ENCODE peak calls at places on chromosome 15, in ten cellular contexts. U is tibial nerve, I is transverse colon, R is heart left ventricle, E is HCT116, F is suprapubic skin, S is GM12892, G is body of pancreas, P is IMR-90, N is uterus. J is an unnamed sample.

GRCh38 chr15:40002295-40002694 is 36.7 kb downstream of the SRP14 start:
- DNase-seq in U (no peak), I (peak; percentile 24), R (no peak), E (no peak), F (no peak), S (no peak), G (peak; percentile 39), P (peak; percentile 65), N (no peak), J (peak; percentile 12)

GRCh38 chr15:96064351-96064756 is 266.1 kb upstream of the NR2F2 start:
- DNase-seq in U (no peak), I (no peak), R (no peak), E (no peak), F (no peak), S (no peak), G (no peak), P (peak; percentile 31), N (no peak), J (no peak)

GRCh38 chr15:81400640-81401236 is 26.7 kb upstream of the TMC3 start:
- DNase-seq in U (no peak), I (no peak), R (no peak), E (peak; percentile 52), F (no peak), S (peak; percentile 5), G (peak; percentile 14), P (peak; percentile 65), N (no peak), J (peak; percentile 58)

GRCh38 chr15:52667597-52667996 is 11.6 kb downstream of the ATOSA start:
- DNase-seq in U (no peak), I (no peak), R (no peak), E (no peak), F (no peak), S (no peak), G (no peak), P (no peak), N (no peak), J (no peak)

GRCh38 chr15:85788796-85789495 is 5.8 kb downstream of the KLHL25 start:
- DNase-seq in U (no peak), I (peak; percentile 73), R (no peak), E (no peak), F (no peak), S (no peak), G (peak; percentile 34), P (no peak), N (no peak), J (no peak)

GRCh38 chr15:57505949-57506391 is 85.7 kb upstream of the MYZAP start:
- DNase-seq in U (no peak), I (peak; percentile 72), R (peak; percentile 66), E (no peak), F (peak; percentile 86), S (no peak), G (peak; percentile 96), P (no peak), N (peak; percentile 44), J (no peak)

GRCh38 chr15:62896380-62896866 is 146.1 kb upstream of the TPM1 start:
- DNase-seq in U (no peak), I (no peak), R (no peak), E (peak; percentile 67), F (no peak), S (no peak), G (no peak), P (no peak), N (no peak), J (no peak)

GRCh38 chr15:79956354-79956939 is 14.5 kb downstream of the BCL2A1 start:
- DNase-seq in U (no peak), I (no peak), R (no peak), E (no peak), F (no peak), S (no peak), G (no peak), P (no peak), N (no peak), J (no peak)

GRCh38 chr15:59847925-59848415 is 156.1 kb upstream of the FOXB1 start:
- DNase-seq in U (no peak), I (no peak), R (no peak), E (no peak), F (no peak), S (no peak), G (no peak), P (no peak), N (no peak), J (no peak)

GRCh38 chr15:59841036-59841435 is 151.9 kb upstream of the BNIP2 start:
- DNase-seq in U (no peak), I (no peak), R (no peak), E (no peak), F (no peak), S (no peak), G (no peak), P (no peak), N (no peak), J (no peak)

GRCh38 chr15:59846100-59846499 is 157.0 kb upstream of the BNIP2 start:
- DNase-seq in U (no peak), I (no peak), R (no peak), E (no peak), F (no peak), S (no peak), G (no peak), P (no peak), N (no peak), J (no peak)

GRCh38 chr15:59838900-59839299 is 149.8 kb upstream of the BNIP2 start:
- DNase-seq in U (no peak), I (no peak), R (no peak), E (no peak), F (no peak), S (no peak), G (no peak), P (no peak), N (no peak), J (no peak)

DNA sequence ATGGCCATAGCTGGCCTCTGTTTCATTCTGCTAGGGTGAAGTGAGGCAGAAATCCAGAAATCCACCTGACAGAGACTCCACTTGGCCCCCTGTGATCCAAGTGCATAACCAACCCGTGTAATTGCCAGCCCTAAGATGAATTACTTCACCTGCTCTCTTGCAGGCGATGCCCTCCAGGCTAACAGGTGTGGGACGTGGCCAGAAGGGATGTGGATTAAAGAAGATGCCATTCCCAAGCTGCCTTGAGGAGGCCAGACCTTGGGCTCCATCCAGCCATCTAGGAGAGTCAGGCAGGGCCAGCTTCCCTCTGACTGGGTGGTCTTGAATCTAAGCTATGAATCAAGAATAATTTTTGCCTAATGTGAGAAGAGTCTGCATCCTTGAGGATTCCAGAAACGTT is 154.5 kb upstream of the BNIP2 start:
- DNase-seq in U (no peak), I (no peak), R (no peak), E (no peak), F (no peak), S (no peak), G (no peak), P (no peak), N (no peak), J (no peak)
- TF ChIP-seq POLR2A in U (no peak), I (no peak), R (no peak), E (no peak), F (no peak), S (no peak), G (no peak), P (no peak), N (no peak), J (no peak)

DNA sequence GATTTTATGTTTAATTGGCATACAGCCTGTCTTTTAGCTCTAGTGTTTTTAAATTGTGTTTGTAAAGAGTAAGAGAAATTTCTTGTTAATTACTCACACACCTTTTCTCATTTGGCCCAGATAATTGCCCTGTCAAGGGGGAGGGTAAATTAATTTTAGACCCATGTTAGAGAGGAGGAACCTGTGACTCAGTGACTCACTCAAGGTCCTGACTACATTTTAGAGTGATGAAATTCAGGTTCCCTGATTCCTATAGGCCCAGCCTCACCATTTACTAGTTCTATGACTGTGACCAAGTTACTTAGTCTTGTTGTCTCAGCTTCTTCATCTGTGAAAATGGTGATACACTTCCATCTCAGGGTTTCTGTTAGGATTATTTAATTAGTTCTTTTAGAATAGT is 125.2 kb upstream of the DPH6 start:
- DNase-seq in U (no peak), I (no peak), R (no peak), E (no peak), F (no peak), S (no peak), G (no peak), P (no peak), N (no peak), J (peak; percentile 52)
- TF ChIP-seq POLR2A in U (no peak), I (no peak), R (no peak), E (no peak), F (no peak), S (no peak), G (no peak), P (no peak), N (no peak), J (no peak)

DNA sequence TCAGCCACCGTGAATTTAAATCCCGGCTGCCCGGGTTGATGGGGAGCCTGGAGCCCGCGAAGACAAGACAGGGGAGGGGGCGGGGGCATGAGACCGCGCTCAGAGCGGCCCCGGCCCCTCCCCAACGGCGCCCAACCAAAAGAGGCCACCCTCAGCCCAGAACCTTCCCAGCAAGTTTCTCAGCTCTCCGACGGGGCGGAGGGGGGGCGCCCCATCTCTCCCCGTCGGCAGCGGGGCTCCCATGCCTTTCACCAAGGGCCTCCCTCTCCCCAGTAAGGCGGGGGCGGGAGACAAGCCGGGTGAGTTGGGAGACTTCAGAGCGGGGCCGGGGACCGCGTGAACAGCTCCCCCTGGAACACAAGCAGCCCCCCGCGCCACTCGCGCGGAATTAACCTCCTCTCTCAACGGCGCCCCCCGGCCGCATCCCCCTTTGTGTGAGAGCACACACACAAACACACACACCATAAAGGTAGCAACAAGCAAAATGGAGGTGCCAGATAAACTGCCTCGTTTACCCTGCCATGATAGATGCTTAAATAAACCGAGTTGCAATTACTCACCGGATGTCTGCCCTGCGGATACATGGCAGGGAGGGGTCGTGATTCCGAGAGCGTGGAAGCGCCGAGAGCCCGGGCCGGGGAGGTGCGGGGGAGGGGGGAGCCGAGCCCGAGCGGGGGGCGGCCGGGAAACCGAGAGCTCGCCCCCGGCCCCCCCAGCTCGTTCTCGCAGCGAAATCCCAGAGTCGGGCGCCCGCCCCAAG is 1.3 kb downstream of the TLE3 start:
- DNase-seq in U (peak; percentile 33), I (peak; percentile 61), R (peak; percentile 48), E (no peak), F (no peak), S (no peak), G (peak; percentile 36), P (peak; percentile 56), N (peak; percentile 64), J (peak; percentile 76)
- TF ChIP-seq POLR2A in U (no peak), I (no peak), R (no peak), E (no peak), F (no peak), S (peak; percentile 24), G (peak; percentile 12), P (peak; percentile 63), N (no peak), J (no peak)

GRCh38 chr15:75203017-75203907 is 1.6 kb downstream of the C15orf39 start:
- DNase-seq in U (no peak), I (no peak), R (no peak), E (no peak), F (no peak), S (no peak), G (no peak), P (peak; percentile 12), N (no peak), J (no peak)

GRCh38 chr15:75203908-75204263 is 2.2 kb downstream of the C15orf39 start:
- DNase-seq in U (no peak), I (no peak), R (no peak), E (no peak), F (no peak), S (no peak), G (no peak), P (no peak), N (no peak), J (no peak)

GRCh38 chr15:75200765-75201608 is 695 bp upstream of the C15orf39 start:
- DNase-seq in U (no peak), I (peak; percentile 86), R (peak; percentile 65), E (peak; percentile 44), F (no peak), S (peak; percentile 53), G (peak; percentile 92), P (no peak), N (peak; percentile 40), J (peak; percentile 45)

GRCh38 chr15:75201609-75202250 is at the start of gene C15orf39:
- DNase-seq in U (peak; percentile 42), I (peak; percentile 78), R (peak; percentile 88), E (peak; percentile 33), F (no peak), S (peak; percentile 78), G (peak; percentile 75), P (peak; percentile 52), N (peak; percentile 64), J (peak; percentile 93)

GRCh38 chr15:75202251-75203016 is 752 bp downstream of the C15orf39 start:
- DNase-seq in U (peak; percentile 63), I (peak; percentile 89), R (peak; percentile 90), E (no peak), F (peak; percentile 94), S (peak; percentile 82), G (peak; percentile 89), P (peak; percentile 86), N (peak; percentile 68), J (peak; percentile 87)
- TF ChIP-seq POLR2A in U (no peak), I (peak; percentile 60), R (no peak), E (no peak), F (no peak), S (peak; percentile 63), G (peak; percentile 62), P (peak; percentile 61), N (no peak), J (no peak)

J was measured in erythroblast.